ENCODE peak calls at places on chromosomes 11 and 22, in ten cellular contexts. W, M, Z, U, P, B, Q, F, O and X are unnamed samples.
A peak's percentile ranks its signal among the peaks of the same experiment; 100 is the strongest.

GRCh38 chr11:64765841-64766682 is 6.3 kb upstream of the PYGM start:
- DNase-seq in W (no peak), M (no peak), Z (no peak), U (no peak), P (no peak), B (no peak), Q (no peak), F (no peak), O (no peak), X (no peak)

GRCh38 chr11:66844496-66845142 is 1.4 kb downstream of the RCE1 start:
- DNase-seq in W (no peak), M (no peak), Z (no peak), U (no peak), P (no peak), B (no peak), Q (no peak), F (no peak), O (no peak), X (no peak)

GRCh38 chr11:93857413-93858185 is 7.2 kb upstream of the VSTM5 start:
- DNase-seq in W (no peak), M (no peak), Z (peak; percentile 62), U (no peak), P (no peak), B (no peak), Q (peak; percentile 40), F (peak; percentile 24), O (no peak), X (no peak)

GRCh38 chr11:82924522-82925224 is 23.1 kb downstream of the DDIAS start:
- DNase-seq in W (no peak), M (no peak), Z (no peak), U (no peak), P (no peak), B (no peak), Q (no peak), F (no peak), O (no peak), X (no peak)

GRCh38 chr11:74072721-74073120 is 63.8 kb upstream of the UCP3 start:
- DNase-seq in W (no peak), M (no peak), Z (no peak), U (no peak), P (no peak), B (peak; percentile 61), Q (no peak), F (no peak), O (no peak), X (no peak)

GRCh38 chr11:36231300-36231699 is 57.9 kb downstream of the COMMD9 start:
- DNase-seq in W (no peak), M (no peak), Z (peak; percentile 67), U (no peak), P (no peak), B (no peak), Q (peak; percentile 77), F (no peak), O (no peak), X (no peak)

GRCh38 chr22:25002241-25002985 is 49.9 kb downstream of the KIAA1671 start:
- DNase-seq in W (no peak), M (no peak), Z (no peak), U (no peak), P (no peak), B (no peak), Q (no peak), F (no peak), O (no peak), X (no peak)

GRCh38 chr11:65912840-65913239 is 6.0 kb downstream of the C11orf68 start:
- DNase-seq in W (no peak), M (no peak), Z (peak; percentile 87), U (peak; percentile 28), P (no peak), B (no peak), Q (peak; percentile 59), F (no peak), O (no peak), X (no peak)

GRCh38 chr22:43446037-43446803 is 34.4 kb downstream of the MPPED1 start:
- DNase-seq in W (no peak), M (no peak), Z (no peak), U (no peak), P (no peak), B (no peak), Q (no peak), F (peak; percentile 0), O (no peak), X (no peak)

GRCh38 chr11:20671856-20672546 is 2.6 kb downstream of the NELL1 start:
- DNase-seq in W (no peak), M (no peak), Z (no peak), U (no peak), P (peak; percentile 43), B (peak; percentile 85), Q (peak; percentile 1), F (peak; percentile 26), O (no peak), X (no peak)

GRCh38 chr11:69641681-69642548 is 959 bp downstream of the CCND1 start:
- DNase-seq in W (no peak), M (no peak), Z (peak; percentile 51), U (no peak), P (no peak), B (no peak), Q (no peak), F (no peak), O (no peak), X (no peak)

GRCh38 chr11:31995525-31996123 is 95.2 kb upstream of the RCN1 start:
- DNase-seq in W (no peak), M (no peak), Z (peak; percentile 30), U (peak; percentile 10), P (no peak), B (no peak), Q (peak; percentile 7), F (no peak), O (no peak), X (no peak)

GRCh38 chr11:103541186-103541795 is 432.1 kb downstream of the DYNC2H1 start:
- DNase-seq in W (no peak), M (no peak), Z (no peak), U (no peak), P (no peak), B (peak; percentile 14), Q (no peak), F (no peak), O (no peak), X (no peak)

GRCh38 chr11:119368121-119369034 is 13.1 kb downstream of the USP2 start:
- DNase-seq in W (no peak), M (no peak), Z (peak; percentile 71), U (no peak), P (no peak), B (peak; percentile 97), Q (no peak), F (no peak), O (no peak), X (no peak)

GRCh38 chr22:34761111-34761510 is 304.8 kb upstream of the ISX start:
- DNase-seq in W (no peak), M (no peak), Z (no peak), U (no peak), P (no peak), B (no peak), Q (no peak), F (no peak), O (no peak), X (no peak)

GRCh38 chr22:24208012-24208749 is 26.9 kb downstream of the SUSD2 start:
- DNase-seq in W (no peak), M (no peak), Z (peak; percentile 100), U (no peak), P (no peak), B (no peak), Q (peak; percentile 98), F (peak; percentile 5), O (no peak), X (peak; percentile 80)

GRCh38 chr11:115613986-115614625 is 109.9 kb upstream of the CADM1 start:
- DNase-seq in W (no peak), M (no peak), Z (no peak), U (no peak), P (no peak), B (no peak), Q (peak; percentile 63), F (no peak), O (no peak), X (no peak)

GRCh38 chr11:70826541-70826943 is 425.8 kb downstream of the SHANK2 start:
- DNase-seq in W (no peak), M (no peak), Z (no peak), U (no peak), P (peak; percentile 58), B (peak; percentile 81), Q (no peak), F (peak; percentile 77), O (no peak), X (no peak)

GRCh38 chr11:15720460-15720859 is 605.7 kb downstream of the INSC start:
- DNase-seq in W (no peak), M (no peak), Z (no peak), U (no peak), P (no peak), B (no peak), Q (no peak), F (peak; percentile 51), O (no peak), X (no peak)

GRCh38 chr11:38345286-38345685 is 1747.2 kb upstream of the RAG2 start:
- DNase-seq in W (no peak), M (no peak), Z (no peak), U (no peak), P (no peak), B (no peak), Q (peak; percentile 24), F (no peak), O (no peak), X (no peak)

GRCh38 chr11:69209936-69210659 is 54.4 kb downstream of the SMIM38 start:
- DNase-seq in W (no peak), M (no peak), Z (no peak), U (peak; percentile 42), P (no peak), B (no peak), Q (no peak), F (no peak), O (no peak), X (no peak)

GRCh38 chr11:58316142-58316541 is 42.7 kb downstream of the OR5B17 start:
- DNase-seq in W (no peak), M (no peak), Z (peak; percentile 28), U (no peak), P (no peak), B (no peak), Q (peak; percentile 28), F (no peak), O (no peak), X (no peak)

GRCh38 chr11:124724854-124725718 is 14.7 kb upstream of the NRGN start:
- DNase-seq in W (no peak), M (no peak), Z (no peak), U (no peak), P (peak; percentile 46), B (no peak), Q (no peak), F (no peak), O (no peak), X (no peak)

GRCh38 chr11:95338430-95338991 is 107.5 kb upstream of the SESN3 start:
- DNase-seq in W (no peak), M (no peak), Z (peak; percentile 95), U (no peak), P (peak; percentile 68), B (peak; percentile 96), Q (peak; percentile 75), F (no peak), O (no peak), X (peak; percentile 19)

GRCh38 chr22:20058989-20059770 is 20.9 kb upstream of the DGCR8 start:
- DNase-seq in W (no peak), M (no peak), Z (no peak), U (no peak), P (peak; percentile 18), B (no peak), Q (no peak), F (no peak), O (no peak), X (no peak)

GRCh38 chr11:68411501-68411991 is 49.0 kb upstream of the PPP6R3 start:
- DNase-seq in W (no peak), M (no peak), Z (no peak), U (no peak), P (no peak), B (no peak), Q (no peak), F (peak; percentile 66), O (no peak), X (no peak)

GRCh38 chr11:122696662-122697061 is 41.1 kb downstream of the UBASH3B start:
- DNase-seq in W (peak; percentile 42), M (peak; percentile 15), Z (no peak), U (peak; percentile 86), P (no peak), B (no peak), Q (no peak), F (no peak), O (no peak), X (no peak)

GRCh38 chr11:10044618-10045017 is 249.4 kb downstream of the SBF2 start:
- DNase-seq in W (no peak), M (no peak), Z (no peak), U (no peak), P (no peak), B (peak; percentile 1), Q (no peak), F (no peak), O (no peak), X (no peak)